ENCODE peak calls at places on chromosomes 5 and 9, in four cellular contexts. O is H1, S is neuronal stem cell, K is H9. D is an unnamed sample.

GRCh38 chr5:1124181-1125029 is 12.5 kb upstream of the SLC12A7 start:
- DNase-seq in O (no peak), S (no peak), K (no peak), D (no peak)

GRCh38 chr5:126676195-126676624 is 75.5 kb downstream of the PHAX start:
- DNase-seq in O (peak; percentile 62), S (peak; percentile 46), K (peak; percentile 73), D (peak; percentile 67)

GRCh38 chr9:90287567-90288274 is 354.9 kb downstream of the DIRAS2 start:
- DNase-seq in O (no peak), S (no peak), K (no peak), D (no peak)

GRCh38 chr5:6803981-6804550 is 90.8 kb downstream of the TENT4A start:
- DNase-seq in O (no peak), S (no peak), K (no peak), D (no peak)

GRCh38 chr9:68668127-68668526 is 36.9 kb upstream of the PIP5K1B start:
- DNase-seq in O (no peak), S (no peak), K (no peak), D (no peak)

GRCh38 chr9:1879501-1879900 is 135.6 kb upstream of the SMARCA2 start:
- DNase-seq in O (no peak), S (no peak), K (no peak), D (no peak)

GRCh38 chr5:2027790-2028189 is 145.1 kb upstream of the IRX4 start:
- DNase-seq in O (no peak), S (no peak), K (no peak), D (no peak)

GRCh38 chr9:137286980-137287383 is 9.5 kb downstream of the TOR4A start:
- DNase-seq in O (peak; percentile 68), S (no peak), K (peak; percentile 82), D (peak; percentile 74)

GRCh38 chr9:35688558-35689350 is 971 bp downstream of the TPM2 start:
- DNase-seq in O (no peak), S (no peak), K (no peak), D (peak; percentile 76)

GRCh38 chr9:135588886-135589595 is 27.5 kb downstream of the PAEP start:
- DNase-seq in O (peak; percentile 34), S (no peak), K (peak; percentile 20), D (no peak)

GRCh38 chr9:124260769-124261603 is 3.2 kb downstream of the NEK6 start:
- DNase-seq in O (no peak), S (no peak), K (no peak), D (peak; percentile 89)

GRCh38 chr9:84435902-84436301 is 95.3 kb upstream of the SLC28A3 start:
- DNase-seq in O (no peak), S (no peak), K (no peak), D (no peak)

GRCh38 chr5:77015938-77016569 is 14.2 kb upstream of the AGGF1 start:
- DNase-seq in O (no peak), S (peak; percentile 4), K (peak; percentile 29), D (peak; percentile 75)

GRCh38 chr5:68965926-68966325 is 127.9 kb upstream of the SLC30A5 start:
- DNase-seq in O (no peak), S (no peak), K (no peak), D (no peak)

GRCh38 chr5:172688735-172689572 is 47.9 kb downstream of the NEURL1B start:
- DNase-seq in O (no peak), S (no peak), K (no peak), D (peak; percentile 39)

GRCh38 chr9:115118471-115119156 is 657 bp upstream of the TNC start:
- DNase-seq in O (peak; percentile 81), S (peak; percentile 77), K (peak; percentile 77), D (peak; percentile 92)

GRCh38 chr9:110343537-110343936 is 5.9 kb upstream of the TXNDC8 start:
- DNase-seq in O (no peak), S (no peak), K (no peak), D (no peak)

GRCh38 chr5:113063927-113064326 is 87.3 kb downstream of the DCP2 start:
- DNase-seq in O (no peak), S (no peak), K (peak; percentile 10), D (no peak)

GRCh38 chr5:176652136-176652535 is 4.9 kb downstream of the TSPAN17 start:
- DNase-seq in O (no peak), S (no peak), K (peak; percentile 58), D (no peak)

GRCh38 chr5:114883675-114884074 is 286.0 kb downstream of the TRIM36 start:
- DNase-seq in O (no peak), S (no peak), K (no peak), D (no peak)

GRCh38 chr9:127598839-127599549 is 13.1 kb upstream of the STXBP1 start:
- DNase-seq in O (no peak), S (no peak), K (no peak), D (no peak)

GRCh38 chr5:140713562-140714094 is 13.4 kb downstream of the ZMAT2 start:
- DNase-seq in O (no peak), S (no peak), K (no peak), D (no peak)

GRCh38 chr5:159877894-159878448 is 38.3 kb upstream of the ADRA1B start:
- DNase-seq in O (no peak), S (no peak), K (no peak), D (no peak)

GRCh38 chr9:2158111-2158610 is 143.0 kb downstream of the SMARCA2 start:
- DNase-seq in O (no peak), S (no peak), K (peak; percentile 47), D (peak; percentile 80)

GRCh38 chr5:169538935-169539334 is 44.6 kb upstream of the SPDL1 start:
- DNase-seq in O (no peak), S (no peak), K (no peak), D (no peak)

GRCh38 chr5:160419458-160420330 is 813 bp upstream of the SLU7 start:
- DNase-seq in O (no peak), S (no peak), K (no peak), D (no peak)

GRCh38 chr5:168184103-168184502 is 107.3 kb upstream of the WWC1 start:
- DNase-seq in O (no peak), S (no peak), K (no peak), D (no peak)

GRCh38 chr5:142748568-142749249 is 21.5 kb upstream of the ARHGAP26 start:
- DNase-seq in O (peak; percentile 66), S (peak; percentile 26), K (peak; percentile 57), D (no peak)

GRCh38 chr5:32307769-32308194 is 5.0 kb downstream of the MTMR12 start:
- DNase-seq in O (no peak), S (no peak), K (no peak), D (no peak)

GRCh38 chr9:89730715-89731114 is 125.9 kb downstream of the GADD45G start:
- DNase-seq in O (no peak), S (no peak), K (peak; percentile 41), D (peak; percentile 67)

GRCh38 chr9:99821187-99822095 is at the start of gene NR4A3:
- DNase-seq in O (peak; percentile 85), S (peak; percentile 97), K (peak; percentile 87), D (peak; percentile 99)

GRCh38 chr9:99820330-99821186 is 1.1 kb upstream of the NR4A3 start:
- DNase-seq in O (no peak), S (no peak), K (no peak), D (peak; percentile 92)

GRCh38 chr9:99819123-99819483 is 2.6 kb upstream of the NR4A3 start:
- DNase-seq in O (no peak), S (no peak), K (no peak), D (no peak)

GRCh38 chr9:99818439-99818992 is 3.2 kb upstream of the NR4A3 start:
- DNase-seq in O (no peak), S (peak; percentile 38), K (no peak), D (peak; percentile 25)

GRCh38 chr9:99819484-99820329 is 2.0 kb upstream of the NR4A3 start:
- DNase-seq in O (peak; percentile 95), S (peak; percentile 94), K (peak; percentile 96), D (peak; percentile 98)
- H2BK12ac ChIP-seq in O (no peak overlapping the region), S (no peak overlapping the region), K (no peak overlapping the region), D (peak overlapping the region; percentile 64)

GRCh38 chr5:9340095-9340494 is 205.8 kb downstream of the SEMA5A start:
- DNase-seq in O (no peak), S (no peak), K (no peak), D (no peak)

GRCh38 chr5:9342161-9342787 is 203.6 kb downstream of the SEMA5A start:
- DNase-seq in O (no peak), S (no peak), K (no peak), D (no peak)

GRCh38 chr5:9344751-9345240 is 201.1 kb downstream of the SEMA5A start:
- DNase-seq in O (no peak), S (no peak), K (no peak), D (no peak)

GRCh38 chr5:9347032-9347431 is 198.8 kb downstream of the SEMA5A start:
- DNase-seq in O (no peak), S (no peak), K (no peak), D (no peak)

GRCh38 chr5:9343146-9343850 is 202.6 kb downstream of the SEMA5A start:
- DNase-seq in O (no peak), S (no peak), K (no peak), D (peak; percentile 61)
- H2BK12ac ChIP-seq in O (no peak overlapping the region), S (no peak overlapping the region), K (no peak overlapping the region), D (no peak overlapping the region)

DNA sequence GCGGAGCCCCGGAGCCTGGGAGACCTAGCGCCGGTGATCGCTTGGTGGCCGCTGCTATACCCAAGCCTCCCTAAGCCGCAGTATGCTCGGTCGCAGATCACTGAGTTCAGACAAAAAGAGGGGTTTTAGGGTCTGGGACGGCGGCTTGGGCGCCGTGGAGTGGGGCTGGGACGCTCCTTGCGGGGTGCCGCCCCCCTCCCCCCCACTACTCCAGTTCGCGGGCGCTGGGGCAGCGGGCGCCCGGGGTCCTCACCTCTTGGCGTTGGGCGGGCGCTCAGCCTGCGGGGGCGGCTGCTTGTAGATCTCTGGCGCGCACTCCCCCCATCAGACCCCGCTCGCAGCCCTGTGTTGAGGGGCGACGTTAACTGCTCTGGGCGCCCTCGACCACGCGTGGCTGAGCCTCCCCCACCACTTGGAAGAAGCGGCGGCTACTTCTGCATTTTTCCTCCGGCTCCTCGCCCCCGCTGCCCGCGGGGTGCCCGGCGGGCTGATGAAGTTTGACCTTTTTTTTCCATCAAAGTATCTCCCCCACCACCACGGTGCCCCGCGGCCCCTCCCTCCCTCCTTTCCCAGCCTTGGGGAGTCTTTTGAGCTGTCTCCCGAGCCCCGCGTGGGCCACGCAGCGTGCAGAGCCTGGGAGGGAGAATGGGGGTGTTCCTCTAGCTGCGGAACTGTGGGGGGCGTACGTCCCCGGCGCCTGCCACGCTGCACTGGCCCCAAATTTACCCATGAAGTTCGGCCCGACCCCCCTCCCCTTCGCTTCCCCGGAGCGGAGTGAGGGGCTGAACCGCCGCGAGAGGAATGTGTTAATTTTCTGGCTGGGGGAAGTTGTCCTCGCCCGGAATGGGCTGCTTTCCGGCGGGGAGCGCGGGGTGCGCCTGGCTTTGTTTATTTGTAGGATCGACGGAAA is 1.2 kb downstream of the CXXC5 start:
- DNase-seq in O (peak; percentile 85), S (no peak), K (peak; percentile 76), D (peak; percentile 43)
- H2BK12ac ChIP-seq in O (peak overlapping the region; percentile 60), S (no peak overlapping the region), K (no peak overlapping the region), D (peak overlapping the region; percentile 73)

DNA sequence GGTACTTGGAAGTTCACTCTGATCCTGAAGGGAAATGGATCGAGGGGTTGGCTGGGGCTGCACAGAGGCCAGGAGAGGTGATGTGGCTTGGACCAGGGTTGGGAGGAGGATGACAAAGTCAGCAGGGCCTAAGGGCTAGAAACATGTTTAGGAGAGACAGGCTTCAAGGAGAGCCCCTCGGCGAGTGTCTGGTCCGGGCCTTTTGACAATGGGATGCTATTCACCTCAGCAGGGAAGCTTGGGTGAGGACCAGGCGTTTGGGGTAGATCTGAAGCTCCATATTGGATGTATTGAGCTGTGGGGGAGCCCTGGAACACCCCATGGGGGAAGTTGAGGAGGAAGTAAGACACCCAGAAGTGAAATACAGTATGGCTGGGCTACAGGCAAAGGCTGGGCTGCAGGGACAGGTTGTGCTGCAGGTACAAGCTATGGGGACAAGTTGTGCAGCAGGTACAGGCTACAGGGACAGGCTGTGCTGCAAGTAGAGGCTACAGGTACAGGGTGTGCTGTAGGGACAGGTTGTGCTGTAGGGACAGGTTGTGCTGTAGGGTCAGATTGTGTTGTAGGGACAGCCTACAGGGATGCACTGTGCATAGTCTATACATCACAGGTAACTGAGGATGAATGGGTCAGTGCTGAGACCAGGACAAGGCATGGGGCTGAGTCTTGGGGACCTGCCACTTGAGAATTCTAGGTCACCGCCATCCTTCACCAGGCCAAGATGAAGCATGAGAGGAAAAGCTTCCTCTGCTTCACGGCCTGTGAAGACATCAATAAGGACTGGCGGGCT is 22.7 kb upstream of the FIBCD1 start:
- DNase-seq in O (no peak), S (no peak), K (no peak), D (no peak)
- H2BK12ac ChIP-seq in O (no peak overlapping the region), S (no peak overlapping the region), K (no peak overlapping the region), D (peak overlapping the region; percentile 91)